ENCODE peak calls at places on chromosomes 16 and 17, in five cellular contexts. L, D, T, J and I are unnamed samples.

GRCh38 chr17:16379654-16380053 is 1.2 kb upstream of the UBB start:
- DNase-seq in J (no peak), L (no peak), T (no peak), D (no peak), I (no peak)

GRCh38 chr17:31390426-31390747 is 1.1 kb upstream of the RAB11FIP4 start:
- DNase-seq in L (no peak), D (no peak), J (no peak), T (no peak), I (no peak)

GRCh38 chr16:50774960-50775359 is 33.1 kb downstream of the CYLD start:
- DNase-seq in L (no peak), J (no peak), T (no peak), D (no peak), I (no peak)

GRCh38 chr16:86093801-86094750 is 195.1 kb downstream of the IRF8 start:
- DNase-seq in D (no peak), J (no peak), L (no peak), T (no peak), I (no peak)

GRCh38 chr17:9241774-9242496 is 220.6 kb downstream of the NTN1 start:
- DNase-seq in J (no peak), L (no peak), T (no peak), D (no peak), I (no peak)

GRCh38 chr17:66713533-66714042 is 121.3 kb upstream of the CACNG5 start:
- DNase-seq in J (no peak), T (no peak), L (no peak), D (no peak), I (no peak)

GRCh38 chr17:51857052-51857593 is 301.4 kb downstream of the CA10 start:
- DNase-seq in L (no peak), J (no peak), T (no peak), D (peak), I (no peak)

GRCh38 chr17:13940858-13941665 is 128.2 kb upstream of the COX10 start:
- DNase-seq in J (no peak), T (peak), L (peak), D (peak), I (no peak)

GRCh38 chr17:82872591-82873520 is 33.0 kb upstream of the ZNF750 start:
- DNase-seq in T (no peak), L (no peak), D (no peak), J (no peak), I (no peak)

GRCh38 chr17:81137248-81137647 is 28.1 kb upstream of the PVALEF start:
- DNase-seq in T (no peak), D (no peak), J (no peak), L (no peak), I (no peak)

GRCh38 chr16:60274431-60275017 is 1540.4 kb upstream of the GOT2 start:
- DNase-seq in J (no peak), L (no peak), D (no peak), T (no peak), I (no peak)

GRCh38 chr16:600781-601180 is 10.9 kb downstream of the RAB40C start:
- DNase-seq in D (no peak), J (no peak), L (no peak), T (no peak), I (no peak)

GRCh38 chr16:3248596-3248995 is 7.8 kb downstream of the MEFV start:
- DNase-seq in T (no peak), D (no peak), J (no peak), L (no peak), I (no peak)

GRCh38 chr17:44207319-44207718 is 7.6 kb upstream of the ATXN7L3 start:
- DNase-seq in L (no peak), D (no peak), J (no peak), T (no peak), I (no peak)
- TF ChIP-seq EZH2 in L (no peak), D (no peak), J (no peak), T (no peak), I (no peak)

DNA sequence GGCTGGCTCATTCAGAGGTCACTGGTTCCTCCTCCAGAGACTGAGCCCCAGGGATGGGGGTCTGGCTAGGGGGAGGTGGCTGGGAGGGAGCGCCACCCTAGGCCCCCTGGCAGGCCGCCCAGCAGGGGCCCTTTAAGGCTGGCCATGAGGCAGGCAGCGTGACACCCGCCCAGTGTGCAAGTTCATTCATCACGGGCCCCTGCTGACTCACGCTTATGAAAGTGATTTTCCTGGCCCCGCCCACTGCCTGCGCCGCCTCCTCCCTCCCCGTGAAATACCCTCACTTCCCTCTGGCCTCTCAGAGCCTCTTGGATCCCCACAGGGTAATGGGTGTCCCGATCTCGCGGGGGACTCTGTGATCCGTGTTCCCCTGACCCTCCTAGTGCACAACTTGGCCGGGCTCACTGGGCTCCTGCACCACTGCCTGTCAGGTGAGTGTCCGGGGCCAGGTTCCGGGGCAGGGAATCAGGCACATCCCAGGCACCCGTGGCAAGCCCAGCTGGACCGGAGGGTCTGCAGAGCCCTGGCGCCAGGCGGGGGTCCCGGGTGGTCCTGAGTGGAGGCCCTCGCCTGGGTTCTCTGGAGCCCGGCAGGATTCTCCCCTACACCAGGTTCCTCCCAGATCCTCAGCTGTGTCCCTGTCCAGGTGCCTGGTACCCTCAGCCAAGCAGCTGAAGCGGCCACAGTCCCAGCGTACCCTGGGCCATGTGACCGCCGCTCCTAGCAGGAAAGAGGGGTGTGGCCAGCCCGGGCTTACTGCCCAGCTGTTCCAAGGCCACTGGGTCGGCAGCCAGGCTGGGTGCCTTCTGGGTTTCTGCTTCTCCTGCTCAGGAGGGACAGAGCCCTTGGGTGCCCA is at the start of gene OSGIN1:
- DNase-seq in L (peak), T (peak), J (peak), D (peak), I (peak)
- H2AFZ ChIP-seq in L (peak), T (peak), J (no peak), D (peak), I (peak)

GRCh38 chr17:74442670-74443515 is 11.0 kb downstream of the GPRC5C start:
- DNase-seq in T (no peak), L (peak), D (peak), J (peak), I (peak)

GRCh38 chr17:74444406-74444805 is 12.5 kb downstream of the GPRC5C start:
- DNase-seq in T (no peak), D (no peak), J (no peak), L (no peak), I (no peak)

GRCh38 chr17:74442291-74442669 is 10.4 kb downstream of the GPRC5C start:
- DNase-seq in L (no peak), T (no peak), D (no peak), J (no peak), I (no peak)

GRCh38 chr17:74445156-74445555 is 13.3 kb downstream of the GPRC5C start:
- DNase-seq in J (no peak), T (no peak), D (no peak), L (no peak), I (no peak)

DNA sequence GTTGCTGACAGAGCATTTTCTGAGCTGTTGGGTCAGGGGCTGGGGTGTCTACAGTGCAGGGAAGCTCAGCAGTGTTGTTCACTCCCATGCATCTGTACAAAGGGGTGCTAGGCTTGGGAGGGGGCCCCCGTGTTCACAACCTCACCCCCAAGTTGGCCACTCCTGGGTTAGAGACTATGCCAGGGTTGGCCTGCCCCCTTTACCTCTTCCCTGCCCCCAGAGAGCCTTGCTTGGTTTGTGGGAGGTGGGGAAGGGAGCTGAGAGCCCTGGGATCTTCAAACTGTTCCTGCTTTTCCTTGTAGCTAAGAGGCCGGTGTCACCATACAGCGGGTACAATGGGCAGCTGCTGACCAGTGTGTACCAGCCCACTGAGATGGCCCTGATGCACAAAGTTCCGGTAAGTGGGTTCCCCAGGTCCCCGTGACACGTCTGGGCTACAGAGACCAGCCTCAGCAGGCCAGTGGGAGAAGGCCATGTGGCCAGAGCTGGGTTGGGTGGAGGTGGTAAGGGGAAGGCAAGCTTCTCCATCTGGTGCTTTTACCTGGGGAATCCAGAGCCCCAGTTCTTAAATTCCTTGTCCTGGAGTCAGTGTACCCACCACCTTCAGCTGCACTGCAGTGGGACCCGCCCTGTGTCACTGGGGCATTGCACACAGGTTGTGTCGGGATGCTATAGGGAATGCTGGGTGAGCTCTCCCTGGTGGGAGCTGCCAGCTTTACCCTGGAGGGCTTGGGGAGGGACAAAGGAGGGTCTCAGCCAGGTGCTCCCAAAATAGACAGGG is 11.8 kb downstream of the GPRC5C start:
- DNase-seq in L (no peak), D (no peak), T (no peak), J (no peak), I (no peak)
- H3K4me3 ChIP-seq in L (peak), D (no peak), T (no peak), J (no peak), I (no peak)

DNA sequence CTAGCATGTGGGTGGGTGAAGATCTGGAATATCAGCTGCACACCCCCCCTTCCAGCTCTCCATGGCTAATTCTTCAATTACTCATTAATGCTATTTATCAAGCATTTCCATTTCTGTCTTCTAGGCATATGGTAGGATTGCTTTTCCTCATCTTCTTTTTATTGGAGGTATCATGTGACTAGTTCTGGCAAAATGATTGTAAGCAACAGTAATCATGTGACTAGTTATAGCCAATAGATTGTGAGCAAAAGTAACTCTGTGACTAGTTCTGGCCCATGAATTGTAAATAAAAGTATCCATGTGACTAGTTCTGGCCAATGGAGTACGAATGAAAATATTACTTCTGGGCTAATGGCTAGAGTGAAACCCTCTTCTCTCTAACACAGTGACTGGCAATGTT is 107.0 kb upstream of the TMEM132E start:
- DNase-seq in L (no peak), D (no peak), J (no peak), T (no peak), I (no peak)
- TF ChIP-seq EZH2 in L (no peak), D (no peak), J (no peak), T (no peak), I (no peak)

GRCh38 chr16:2035431-2036199 is 8.9 kb downstream of the NHERF2 start:
- DNase-seq in J (peak), D (peak), T (peak), L (no peak), I (peak)

GRCh38 chr16:2034695-2035430 is 8.2 kb downstream of the NHERF2 start:
- DNase-seq in T (no peak), J (no peak), L (no peak), D (no peak), I (no peak)

GRCh38 chr16:2037631-2038358 is 9.8 kb downstream of the NTHL1 start:
- DNase-seq in D (no peak), T (no peak), J (no peak), L (no peak), I (no peak)

GRCh38 chr16:2037115-2037514 is 10.4 kb downstream of the NHERF2 start:
- DNase-seq in L (no peak), T (no peak), J (no peak), D (no peak), I (no peak)

DNA sequence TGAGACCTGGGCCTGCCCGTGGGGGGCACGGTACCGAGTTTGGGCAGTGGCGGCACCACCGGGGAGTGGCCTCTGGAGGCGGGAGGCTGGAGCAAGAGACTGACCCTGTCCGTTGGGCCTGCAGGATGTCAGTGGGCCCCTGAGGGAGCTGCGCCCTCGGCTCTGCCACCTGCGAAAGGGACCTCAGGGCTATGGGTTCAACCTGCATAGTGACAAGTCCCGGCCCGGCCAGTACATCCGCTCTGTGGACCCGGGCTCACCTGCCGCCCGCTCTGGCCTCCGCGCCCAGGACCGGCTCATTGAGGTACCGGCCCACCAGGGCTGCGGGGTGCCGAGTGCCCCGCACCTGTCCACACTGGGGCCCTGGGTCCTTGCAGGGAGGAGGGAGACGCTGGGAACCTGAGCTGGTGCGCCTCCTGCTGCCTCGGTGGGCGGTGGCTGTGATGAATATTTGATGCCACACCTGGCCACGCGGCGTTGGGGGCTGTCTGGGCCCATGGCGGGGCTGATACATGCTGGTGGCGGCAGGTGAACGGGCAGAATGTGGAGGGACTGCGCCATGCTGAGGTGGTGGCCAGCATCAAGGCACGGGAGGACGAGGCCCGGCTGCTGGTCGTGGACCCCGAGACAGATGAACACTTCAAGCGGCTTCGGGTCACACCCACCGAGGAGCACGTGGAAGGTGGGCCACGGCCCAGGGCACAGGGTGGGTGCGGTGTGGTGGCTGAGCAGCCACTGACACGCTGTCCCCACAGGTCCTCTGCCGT is 9.7 kb downstream of the NHERF2 start:
- DNase-seq in D (no peak), T (no peak), J (no peak), L (no peak), I (no peak)
- H2AFZ ChIP-seq in D (no peak), T (no peak), J (no peak), L (no peak), I (no peak)

DNA sequence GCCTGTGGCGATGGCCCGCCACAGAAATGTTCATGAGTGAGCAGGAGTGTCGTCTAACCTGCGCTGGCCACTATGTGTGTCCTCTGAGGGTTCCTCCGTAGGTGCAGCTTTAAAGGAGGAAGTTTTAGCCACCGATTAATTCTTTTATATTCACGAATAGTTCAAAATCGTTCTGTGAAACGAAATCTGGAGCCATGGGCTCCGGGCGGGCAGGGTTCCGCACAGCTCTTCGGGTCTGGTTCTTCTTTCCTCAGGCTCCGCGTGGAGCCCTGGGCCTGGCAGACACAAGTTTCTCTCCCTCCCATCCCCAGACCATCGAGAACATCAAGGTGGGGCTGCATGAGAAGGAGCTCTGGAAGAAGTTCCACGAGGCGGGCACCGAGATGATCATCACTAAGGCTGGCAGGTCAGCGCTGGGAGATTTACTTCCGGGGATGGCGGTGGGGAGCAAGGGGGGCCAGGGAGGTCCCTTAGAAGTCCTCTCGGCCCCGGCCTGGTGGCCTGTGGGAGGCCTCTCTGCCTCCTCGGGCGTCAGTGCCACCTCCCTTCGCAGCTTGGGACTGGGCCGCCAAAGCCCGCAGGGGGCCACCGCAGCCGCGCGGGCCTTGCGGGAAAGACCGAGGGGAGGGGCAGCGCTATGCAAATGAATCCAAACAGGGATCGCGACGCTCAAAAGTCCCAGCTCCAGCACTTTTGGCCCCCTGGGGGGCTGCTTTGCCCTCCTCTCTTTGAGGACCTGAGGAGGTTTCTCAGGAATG is 5.2 kb downstream of the TBX4 start:
- DNase-seq in L (no peak), J (peak), T (no peak), D (no peak), I (no peak)
- H3K4me3 ChIP-seq in L (no peak), J (peak), T (peak), D (no peak), I (no peak)

DNA sequence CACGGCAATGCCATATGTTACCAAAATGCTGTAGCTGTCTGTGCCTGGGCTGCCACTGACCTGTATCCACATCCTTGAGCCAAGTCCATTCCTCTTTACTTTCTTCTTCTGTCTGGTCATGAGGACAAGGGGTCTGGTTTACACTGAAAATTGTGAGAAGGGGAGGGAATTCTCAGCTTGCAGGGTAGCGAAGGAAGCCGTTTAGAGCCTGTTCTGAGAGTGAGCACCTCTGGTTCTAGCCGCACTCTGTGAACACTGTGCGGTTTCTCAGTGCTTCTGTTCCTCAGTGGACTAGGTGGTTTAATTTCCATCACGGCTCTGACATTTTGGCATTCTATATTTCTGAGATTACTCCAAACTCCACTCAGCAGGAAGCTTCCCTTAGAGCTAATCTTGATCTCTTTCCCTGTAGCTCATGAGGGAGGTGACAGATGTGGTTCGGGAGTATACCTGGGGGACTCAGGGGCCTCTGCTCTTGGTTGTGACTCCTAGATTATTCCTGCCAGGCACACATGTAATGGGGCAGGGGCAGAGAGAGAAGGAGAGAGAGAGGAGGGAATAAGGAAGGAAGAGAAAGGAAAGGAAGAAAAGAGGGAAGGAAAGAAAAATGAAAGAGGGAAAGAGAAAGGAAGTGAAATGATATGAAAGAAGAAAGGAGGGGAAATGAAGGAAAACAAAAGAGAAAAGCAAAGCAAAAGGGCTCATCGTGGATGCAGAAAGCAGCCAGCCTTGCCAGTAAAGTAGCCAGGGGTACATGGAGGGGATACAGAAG is 14.2 kb upstream of the TBX21 start:
- DNase-seq in D (no peak), L (no peak), J (no peak), T (no peak), I (no peak)
- TF ChIP-seq EZH2 in D (no peak), L (no peak), J (no peak), T (no peak), I (no peak)

GRCh38 chr16:84054916-84055315 is 12.3 kb upstream of the SLC38A8 start:
- DNase-seq in D (no peak), T (no peak), J (no peak), L (no peak), I (no peak)

GRCh38 chr16:84056933-84057332 is 14.3 kb upstream of the SLC38A8 start:
- DNase-seq in J (no peak), T (no peak), D (no peak), L (no peak), I (no peak)

GRCh38 chr16:84054271-84054670 is 11.7 kb upstream of the SLC38A8 start:
- DNase-seq in D (no peak), L (no peak), J (no peak), T (no peak), I (no peak)

GRCh38 chr16:84055801-84056634 is 13.4 kb upstream of the SLC38A8 start:
- DNase-seq in L (no peak), J (no peak), D (no peak), T (peak), I (no peak)

GRCh38 chr16:84055366-84055765 is 12.8 kb upstream of the SLC38A8 start:
- DNase-seq in T (peak), J (no peak), D (no peak), L (no peak), I (no peak)
- H2AFZ ChIP-seq in T (no peak), J (no peak), D (no peak), L (no peak), I (no peak)